ENCODE peak calls at places on chromosomes 5 and 9, in nine cellular contexts. D, T, U, Z, E, R, A, M and V are unnamed samples.

GRCh38 chr5:167565555-167565954 is 725.9 kb upstream of the WWC1 start:
- DNase-seq in E (no peak), M (no peak), D (no peak), A (no peak), Z (no peak), U (no peak), R (no peak), T (no peak), V (peak; percentile 18)

GRCh38 chr5:163607256-163607655 is 101.8 kb downstream of the MAT2B start:
- DNase-seq in T (no peak), R (no peak), M (no peak), U (no peak), D (no peak), E (no peak), Z (no peak), A (no peak), V (no peak)

GRCh38 chr9:38685535-38685934 is 34.4 kb downstream of the FAM240B start:
- DNase-seq in T (no peak), Z (peak; percentile 71), M (no peak), A (no peak), R (no peak), E (no peak), D (no peak), U (no peak), V (no peak)

GRCh38 chr5:1500411-1501091 is 23.2 kb downstream of the LPCAT1 start:
- DNase-seq in Z (peak; percentile 69), E (no peak), A (peak; percentile 82), D (peak; percentile 81), T (no peak), R (peak; percentile 66), U (no peak), M (peak; percentile 84), V (no peak)

GRCh38 chr5:77172713-77173328 is 37.7 kb upstream of the PDE8B start:
- DNase-seq in U (no peak), Z (no peak), E (no peak), T (no peak), D (no peak), A (no peak), M (no peak), R (no peak), V (no peak)

GRCh38 chr5:132504746-132505145 is 14.2 kb upstream of the IRF1 start:
- DNase-seq in Z (no peak), D (no peak), M (no peak), A (no peak), U (no peak), T (no peak), E (no peak), R (no peak), V (no peak)

GRCh38 chr5:141822134-141822533 is 56.1 kb downstream of the PCDH1 start:
- DNase-seq in M (no peak), R (no peak), E (no peak), U (no peak), Z (no peak), T (no peak), D (peak; percentile 35), A (no peak), V (no peak)

GRCh38 chr9:89278997-89279739 is 31.8 kb upstream of the CKS2 start:
- DNase-seq in A (no peak), R (peak; percentile 20), D (no peak), E (no peak), Z (no peak), U (no peak), M (no peak), T (peak; percentile 65), V (peak; percentile 51)

GRCh38 chr9:19934301-19934868 is 145.5 kb upstream of the SLC24A2 start:
- DNase-seq in R (peak; percentile 34), U (no peak), Z (peak; percentile 36), A (peak; percentile 55), T (no peak), D (peak; percentile 37), M (no peak), E (no peak), V (peak; percentile 2)

GRCh38 chr5:16759147-16759800 is 142.5 kb upstream of the RETREG1 start:
- DNase-seq in R (no peak), T (no peak), A (no peak), Z (no peak), M (no peak), E (no peak), D (no peak), U (peak; percentile 7), V (no peak)

GRCh38 chr5:133786432-133786831 is 174.1 kb upstream of the FSTL4 start:
- DNase-seq in M (no peak), D (no peak), Z (no peak), R (no peak), T (no peak), A (no peak), U (no peak), E (no peak), V (no peak)

GRCh38 chr5:168727547-168728120 is 148.5 kb upstream of the PANK3 start:
- DNase-seq in D (no peak), A (no peak), M (no peak), R (no peak), T (no peak), E (no peak), Z (no peak), U (no peak), V (no peak)

GRCh38 chr5:161230222-161230621 is 316.3 kb downstream of the GABRB2 start:
- DNase-seq in Z (no peak), M (no peak), T (no peak), A (no peak), U (no peak), E (no peak), D (no peak), R (no peak), V (no peak)

GRCh38 chr5:139776856-139777255 is 18.8 kb upstream of the PSD2 start:
- DNase-seq in A (no peak), T (no peak), D (no peak), M (no peak), U (no peak), R (no peak), E (no peak), Z (no peak), V (no peak)

GRCh38 chr9:132182609-132183073 is 20.8 kb downstream of the NTNG2 start:
- DNase-seq in A (no peak), U (no peak), D (no peak), M (no peak), R (no peak), E (no peak), T (no peak), Z (peak; percentile 66), V (no peak)

GRCh38 chr5:19880430-19880829 is 107.6 kb downstream of the CDH18 start:
- DNase-seq in R (no peak), E (no peak), A (no peak), U (no peak), Z (no peak), M (no peak), D (no peak), T (no peak), V (no peak)

GRCh38 chr5:150299571-150300327 is 3.0 kb downstream of the ARSI start:
- DNase-seq in A (no peak), U (no peak), D (no peak), R (no peak), E (peak; percentile 57), Z (no peak), M (no peak), T (no peak), V (no peak)

DNA sequence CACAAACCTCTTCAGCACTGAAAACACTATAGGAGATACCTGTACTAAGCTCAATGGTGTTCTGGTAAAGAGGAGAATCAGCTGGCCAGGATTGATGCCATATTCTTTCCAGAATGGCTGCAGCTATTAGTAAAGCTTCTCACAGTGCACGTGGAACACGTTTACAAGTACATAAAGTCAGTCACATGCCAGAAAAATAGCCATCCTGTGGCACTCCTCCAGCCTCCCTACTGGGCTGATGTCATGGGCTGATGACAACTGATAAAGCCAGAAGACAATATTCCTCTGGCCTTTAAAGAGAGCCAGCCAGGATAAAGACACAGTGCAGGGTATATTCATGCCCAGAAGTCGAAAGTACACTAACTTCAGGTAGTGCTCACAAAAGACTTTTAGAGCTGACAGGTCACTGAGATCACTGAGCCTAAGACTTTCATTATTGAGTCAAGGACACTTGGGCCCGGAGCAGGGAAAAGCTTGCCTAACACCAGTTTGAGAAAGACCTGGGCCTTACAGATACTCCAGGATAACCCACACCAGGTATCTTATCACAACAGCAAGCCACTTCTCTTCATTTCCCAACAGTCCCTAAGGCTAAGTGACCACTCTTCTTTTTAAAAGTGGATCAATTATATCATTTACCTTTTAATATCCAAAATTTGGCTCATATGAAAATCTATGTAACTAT is 29.4 kb downstream of the ABITRAM start:
- DNase-seq in T (no peak), D (peak; percentile 29), Z (peak; percentile 76), M (no peak), E (no peak), A (no peak), U (no peak), R (peak; percentile 23), V (no peak)
- H3K27ac ChIP-seq in T (no peak overlapping the region), D (peak overlapping the region; percentile 72), Z (no peak overlapping the region), M (no peak overlapping the region), E (no peak overlapping the region), A (no peak overlapping the region), U (no peak overlapping the region), R (peak overlapping the region; percentile 19), V (no peak overlapping the region)

GRCh38 chr5:5492087-5492933 is 69.8 kb downstream of the ICE1 start:
- DNase-seq in R (peak; percentile 28), E (peak; percentile 68), U (peak; percentile 27), D (no peak), M (no peak), T (peak; percentile 75), Z (no peak), A (no peak), V (peak; percentile 67)
- H3K4me3 ChIP-seq in R (no peak overlapping the region), E (no peak overlapping the region), U (no peak overlapping the region), D (no peak overlapping the region), M (no peak overlapping the region), T (no peak overlapping the region), Z (no peak overlapping the region), A (no peak overlapping the region), V (no peak overlapping the region)

GRCh38 chr9:134566936-134567335 is 74.7 kb upstream of the COL5A1 start:
- DNase-seq in E (no peak), R (no peak), M (peak; percentile 27), Z (no peak), T (no peak), U (no peak), D (no peak), A (no peak), V (no peak)
- TF ChIP-seq CTCF in E (no peak), R (no peak), M (no peak), Z (no peak), T (no peak), U (no peak), D (no peak), A (no peak), V (no peak)

GRCh38 chr5:80963966-80964481 is 3.9 kb downstream of the RASGRF2 start:
- DNase-seq in D (no peak), M (no peak), T (no peak), U (no peak), E (no peak), Z (no peak), R (no peak), A (no peak), V (no peak)

GRCh38 chr5:80961376-80962281 is 1.5 kb downstream of the RASGRF2 start:
- DNase-seq in D (no peak), R (no peak), Z (no peak), T (no peak), E (no peak), A (no peak), U (no peak), M (no peak), V (no peak)

GRCh38 chr5:80964491-80964890 is 4.3 kb downstream of the RASGRF2 start:
- DNase-seq in M (no peak), D (no peak), Z (no peak), T (no peak), R (no peak), U (no peak), A (no peak), E (no peak), V (no peak)

GRCh38 chr5:80963521-80963895 is 3.3 kb downstream of the RASGRF2 start:
- DNase-seq in E (no peak), D (no peak), A (no peak), R (no peak), M (no peak), T (no peak), U (no peak), Z (no peak), V (no peak)

GRCh38 chr5:80962630-80963520 is 2.7 kb downstream of the RASGRF2 start:
- DNase-seq in R (no peak), A (no peak), E (no peak), D (no peak), U (no peak), Z (no peak), M (no peak), T (no peak), V (no peak)
- H3K27ac ChIP-seq in R (peak overlapping the region; percentile 86), A (peak overlapping the region; percentile 62), E (no peak overlapping the region), D (peak overlapping the region; percentile 86), U (no peak overlapping the region), Z (no peak overlapping the region), M (no peak overlapping the region), T (no peak overlapping the region), V (peak overlapping the region; percentile 14)